ENCODE peak calls at places on chromosomes 13 and 19, in eight cellular contexts. G is Jurkat, Clone E6-1; V is stomach; E is fibroblast of the aortic adventitia; N is cardiac muscle cell; K is Peyer's patch; O is stimulated activated naive CD4-positive, alpha-beta T cell treated with Interleukin-2 at 50 U/mL for 16 hours; Q is HT1080. I is an unnamed sample.

GRCh38 chr19:39805120-39805519 is 26.5 kb downstream of the LEUTX start:
- DNase-seq in E (peak), Q (peak), N (no peak), G (no peak), K (no peak), V (no peak), O (no peak), I (no peak)

GRCh38 chr13:61664821-61665705 is 249.4 kb upstream of the PCDH20 start:
- DNase-seq in E (no peak), K (no peak), Q (peak), V (peak), G (no peak), N (peak), O (no peak), I (no peak)

GRCh38 chr19:28917661-28918060 is 295.3 kb downstream of the UQCRFS1 start:
- DNase-seq in Q (no peak), V (no peak), O (no peak), N (no peak), E (no peak), G (no peak), K (no peak), I (no peak)

GRCh38 chr13:94656766-94657165 is 55.1 kb downstream of the GPR180 start:
- DNase-seq in G (no peak), V (no peak), N (peak), O (no peak), Q (peak), K (no peak), E (peak), I (peak)

GRCh38 chr13:108176685-108177274 is 38.6 kb downstream of the LIG4 start:
- DNase-seq in K (peak), N (peak), G (peak), E (peak), O (peak), Q (no peak), V (peak), I (peak)

GRCh38 chr13:31951215-31951678 is 80.3 kb upstream of the FRY start:
- DNase-seq in Q (peak), V (peak), K (peak), O (no peak), N (no peak), G (no peak), E (peak), I (peak)

GRCh38 chr13:104315606-104316005 is 1249.4 kb upstream of the SLC10A2 start:
- DNase-seq in K (no peak), E (peak), V (no peak), O (no peak), N (peak), G (no peak), Q (peak), I (no peak)

GRCh38 chr13:107185889-107186288 is 618.0 kb upstream of the ARGLU1 start:
- DNase-seq in Q (peak), V (no peak), K (no peak), O (no peak), E (no peak), N (peak), G (no peak), I (no peak)

GRCh38 chr13:73722120-73722519 is 412.1 kb downstream of the KLF12 start:
- DNase-seq in G (no peak), O (peak), E (peak), K (no peak), N (peak), Q (peak), V (no peak), I (peak)

GRCh38 chr13:52903320-52903719 is 54.9 kb upstream of the PCDH8 start:
- DNase-seq in Q (no peak), E (no peak), K (no peak), O (no peak), V (no peak), N (no peak), G (no peak), I (peak)

GRCh38 chr19:8391274-8392016 is 1.3 kb downstream of the RAB11B start:
- DNase-seq in N (no peak), O (no peak), V (peak), K (no peak), E (no peak), G (no peak), Q (no peak), I (no peak)

GRCh38 chr19:10552596-10553053 is 8.9 kb downstream of the ATG4D start:
- DNase-seq in O (no peak), K (peak), Q (peak), V (no peak), N (peak), E (no peak), G (peak), I (no peak)

GRCh38 chr13:47437411-47437810 is 540.6 kb upstream of the HTR2A start:
- DNase-seq in Q (no peak), N (no peak), V (no peak), E (peak), O (no peak), K (no peak), G (no peak), I (no peak)

GRCh38 chr13:30569901-30570576 is 47.7 kb upstream of the USPL1 start:
- DNase-seq in K (no peak), V (peak), G (no peak), N (peak), E (peak), Q (peak), O (no peak), I (no peak)

GRCh38 chr19:49878744-49879070 is 1.2 kb downstream of the TBC1D17 start:
- DNase-seq in O (no peak), G (no peak), K (no peak), V (no peak), N (no peak), E (no peak), Q (no peak), I (no peak)

I was measured in GM10248.